ENCODE peak calls at places on chromosomes 13 and 19, in six cellular contexts. Z, E, Y, H, B and G are unnamed samples.

GRCh38 chr13:85265296-85265695 is 533.9 kb downstream of the SLITRK6 start:
- DNase-seq in H (no peak), E (no peak), Y (no peak), B (no peak), Z (no peak), G (no peak)

GRCh38 chr13:32471187-32471922 is 43.4 kb upstream of the N4BP2L1 start:
- DNase-seq in Y (no peak), B (no peak), E (no peak), H (no peak), Z (no peak), G (no peak)

GRCh38 chr13:95968906-95969305 is 84.3 kb downstream of the UGGT2 start:
- DNase-seq in B (no peak), Y (no peak), H (no peak), E (no peak), Z (no peak), G (no peak)

GRCh38 chr13:93847162-93847561 is 620.6 kb downstream of the GPC6 start:
- DNase-seq in B (no peak), Y (peak), H (no peak), E (no peak), Z (peak), G (no peak)

GRCh38 chr19:47274891-47275865 is 493 bp downstream of the INAFM1 start:
- DNase-seq in Y (no peak), B (no peak), H (no peak), E (peak), Z (no peak), G (no peak)

GRCh38 chr19:56639217-56639616 is 3.7 kb upstream of the SMIM17 start:
- DNase-seq in H (peak), Y (no peak), B (no peak), Z (no peak), E (no peak), G (no peak)

GRCh38 chr13:45207319-45207718 is 6.5 kb upstream of the KCTD4 start:
- DNase-seq in Z (no peak), H (no peak), E (no peak), Y (no peak), B (no peak), G (no peak)

GRCh38 chr19:45117167-45117594 is 24.2 kb downstream of the PPP1R37 start:
- DNase-seq in Y (no peak), Z (no peak), B (peak), E (no peak), H (peak), G (no peak)

GRCh38 chr19:42519108-42519507 is 9.2 kb downstream of the CEACAM1 start:
- DNase-seq in H (no peak), E (peak), Z (no peak), Y (no peak), B (no peak), G (no peak)

GRCh38 chr13:27551563-27551962 is 68.8 kb downstream of the LNX2 start:
- DNase-seq in Z (no peak), B (no peak), E (no peak), H (no peak), Y (no peak), G (no peak)

GRCh38 chr19:39870171-39870971 is 24.2 kb upstream of the FBL start:
- DNase-seq in B (no peak), Z (no peak), Y (no peak), E (peak), H (peak), G (no peak)

GRCh38 chr19:29485293-29485692 is 40.5 kb upstream of the VSTM2B start:
- DNase-seq in Y (no peak), H (no peak), E (no peak), B (no peak), Z (no peak), G (no peak)

DNA sequence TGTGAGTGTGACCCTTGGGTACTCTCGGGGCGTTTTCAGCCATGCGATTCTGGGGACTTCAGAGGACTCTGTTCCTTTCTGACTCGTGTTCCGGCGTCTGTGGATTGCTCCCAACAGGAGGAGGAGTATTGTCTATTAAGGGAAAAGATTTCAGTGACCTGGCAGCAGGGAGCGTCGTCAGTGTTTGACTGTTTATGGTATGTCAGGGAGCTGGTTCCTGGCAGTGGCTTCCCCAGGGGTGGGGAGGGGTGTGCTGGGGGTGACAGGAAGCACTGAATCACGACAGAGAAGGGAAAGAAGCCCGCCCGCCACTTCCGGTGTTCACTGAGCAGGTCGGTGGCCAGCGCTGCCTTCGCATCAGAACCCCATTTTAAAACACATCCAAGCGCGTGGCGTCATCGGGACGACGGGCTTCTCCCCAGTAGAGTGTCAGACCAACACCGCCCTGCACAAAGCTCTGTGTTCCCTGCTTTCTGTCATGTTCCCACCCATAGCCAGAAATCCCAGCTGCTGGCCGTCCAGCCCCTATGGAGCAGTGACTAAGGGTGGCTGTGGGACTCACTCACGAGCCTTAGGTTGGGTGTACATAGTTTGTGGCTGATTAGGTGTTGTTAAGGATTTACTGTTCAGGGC is 33.8 kb downstream of the COL4A2 start:
- DNase-seq in B (no peak), H (no peak), E (no peak), Y (no peak), Z (no peak), G (no peak)
- TF ChIP-seq RAD21 in B (no peak), H (no peak), E (no peak), Y (no peak), Z (no peak), G (no peak)

GRCh38 chr19:49637865-49638350 is 2.0 kb downstream of the RRAS start:
- DNase-seq in B (no peak), Z (peak), E (peak), Y (no peak), H (peak), G (no peak)
- TF ChIP-seq MAX in B (no peak), Z (no peak), E (no peak), Y (no peak), H (no peak), G (no peak)

GRCh38 chr13:79780240-79780639 is 299.3 kb downstream of the NDFIP2 start:
- DNase-seq in Y (no peak), H (no peak), E (no peak), B (peak), Z (no peak), G (no peak)
- TF ChIP-seq POLR2A in Y (no peak), H (no peak), E (no peak), B (no peak), Z (no peak), G (no peak)

GRCh38 chr19:4334929-4335833 is 3.4 kb downstream of the STAP2 start:
- DNase-seq in Y (no peak), E (no peak), H (no peak), B (no peak), Z (no peak), G (no peak)
- TF ChIP-seq RAD21 in Y (no peak), E (no peak), H (no peak), B (no peak), Z (no peak), G (no peak)

GRCh38 chr13:55394470-55394869 is 1746.2 kb upstream of the PRR20A start:
- DNase-seq in E (no peak), Z (no peak), B (no peak), H (no peak), Y (no peak), G (no peak)
- TF ChIP-seq MAX in E (no peak), Z (no peak), B (no peak), H (no peak), Y (no peak), G (no peak)

GRCh38 chr19:48722196-48722708 is 2.7 kb upstream of the MAMSTR start:
- DNase-seq in B (no peak), Y (no peak), E (no peak), H (no peak), Z (no peak), G (no peak)

GRCh38 chr19:48718711-48719231 is 754 bp downstream of the MAMSTR start:
- DNase-seq in H (no peak), E (no peak), Y (peak), Z (no peak), B (no peak), G (no peak)

GRCh38 chr19:48720251-48720612 is 707 bp upstream of the MAMSTR start:
- DNase-seq in B (no peak), H (no peak), Y (no peak), E (no peak), Z (no peak), G (no peak)

GRCh38 chr19:48719263-48720171 is at the start of gene MAMSTR:
- DNase-seq in B (no peak), H (peak), Y (no peak), E (peak), Z (no peak), G (no peak)

GRCh38 chr19:48720613-48721296 is 1.2 kb upstream of the MAMSTR start:
- DNase-seq in Y (peak), B (peak), Z (peak), E (peak), H (peak), G (peak)
- TF ChIP-seq POLR2A in Y (no peak), B (peak), Z (peak), E (no peak), H (peak), G (peak)

GRCh38 chr19:50460161-50460765 is 16.0 kb upstream of the EMC10 start:
- DNase-seq in E (no peak), H (no peak), B (peak), Y (peak), Z (peak), G (no peak)
- TF ChIP-seq RAD21 in E (no peak), H (no peak), B (peak), Y (no peak), Z (peak), G (no peak)

DNA sequence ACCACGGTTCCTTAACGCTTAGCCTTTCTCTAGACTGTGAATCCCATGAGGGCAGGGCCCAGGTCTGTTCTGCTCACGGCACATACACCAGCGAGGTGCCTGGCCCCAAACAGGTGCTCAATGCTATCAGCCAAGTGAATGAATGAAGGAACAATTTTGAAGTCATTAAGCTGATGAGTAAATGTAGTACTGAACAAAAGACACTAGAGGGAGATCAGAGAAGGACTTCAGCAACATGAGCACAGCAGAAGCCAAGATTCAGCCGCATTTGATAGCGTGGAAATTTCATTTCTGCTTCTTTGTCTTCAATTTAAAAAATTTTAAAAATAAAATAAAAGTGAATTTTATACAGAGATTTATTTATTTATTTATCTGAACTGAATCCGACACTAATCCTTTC is 20.1 kb upstream of the MYO16 start:
- DNase-seq in B (no peak), E (no peak), Z (peak), Y (no peak), H (no peak), G (peak)
- TF ChIP-seq MAX in B (no peak), E (no peak), Z (no peak), Y (no peak), H (no peak), G (no peak)